ENCODE peak calls at places on chromosomes 11 and 22, in six cellular contexts. O is neural progenitor cell, S is K562, F is mammary epithelial cell, G is IMR-90, N is OCI-LY7. W is an unnamed sample.

GRCh38 chr11:85948884-85949283 is 93.7 kb downstream of the CCDC83 start:
- DNase-seq in O (no peak), S (no peak), F (peak; percentile 43), G (peak; percentile 35), N (no peak), W (peak; percentile 37)

GRCh38 chr22:45105281-45105700 is 58.4 kb upstream of the NUP50 start:
- DNase-seq in O (no peak), S (no peak), F (peak; percentile 95), G (peak; percentile 97), N (no peak), W (peak; percentile 76)

GRCh38 chr11:60485987-60486386 is 6.6 kb upstream of the MS4A12 start:
- DNase-seq in O (peak; percentile 70), S (peak; percentile 64), F (no peak), G (no peak), N (peak; percentile 95), W (peak; percentile 85)

GRCh38 chr11:102237096-102237735 is 80.1 kb upstream of the BIRC3 start:
- DNase-seq in O (peak; percentile 25), S (no peak), F (peak; percentile 72), G (peak; percentile 62), N (no peak), W (peak; percentile 39)

GRCh38 chr22:40196628-40197027 is 18.9 kb downstream of the TNRC6B start:
- DNase-seq in O (no peak), S (no peak), F (peak; percentile 92), G (peak; percentile 97), N (no peak), W (peak; percentile 84)

GRCh38 chr22:19430890-19431541 is 517 bp downstream of the HIRA start:
- DNase-seq in O (peak; percentile 72), S (peak; percentile 82), F (peak; percentile 31), G (peak; percentile 19), N (peak; percentile 47), W (peak; percentile 7)

GRCh38 chr11:62061356-62062222 is 62.2 kb upstream of the INCENP start:
- DNase-seq in O (no peak), S (no peak), F (peak; percentile 29), G (no peak), N (no peak), W (peak; percentile 68)

GRCh38 chr11:11731311-11732083 is 109.7 kb upstream of the GALNT18 start:
- DNase-seq in O (no peak), S (no peak), F (peak; percentile 94), G (peak; percentile 73), N (no peak), W (peak; percentile 65)

DNA sequence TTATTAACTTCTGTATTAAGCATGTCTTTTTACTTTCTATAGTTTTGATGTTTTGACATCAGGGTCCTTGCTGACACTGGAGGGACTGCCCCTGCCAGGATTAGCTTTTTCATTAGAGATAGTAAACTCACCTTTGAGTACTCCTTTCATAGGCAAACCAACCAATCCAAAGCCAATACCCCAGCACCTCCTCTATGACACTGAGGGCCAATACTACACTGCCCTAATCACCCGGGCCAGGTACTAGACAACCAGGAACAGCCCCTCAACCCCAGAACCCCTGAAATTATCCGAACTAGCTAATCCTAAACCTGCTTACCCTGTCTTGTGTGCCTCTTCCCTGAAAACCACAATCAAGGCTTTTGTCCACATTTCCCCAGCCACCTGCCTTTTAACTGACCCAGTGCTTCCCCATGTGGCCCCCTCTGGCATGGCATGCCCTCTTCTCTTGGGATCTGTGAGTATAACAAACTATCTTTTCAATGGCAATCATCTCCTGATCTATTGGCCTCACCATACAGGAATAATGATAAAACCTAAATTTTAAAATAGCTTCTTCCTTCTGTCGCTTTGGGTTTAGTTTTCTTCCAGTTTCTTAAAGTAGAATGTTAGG is 31.2 kb downstream of the RAB6A start:
- DNase-seq in O (peak; percentile 78), S (peak; percentile 46), F (no peak), G (no peak), N (peak; percentile 9), W (peak; percentile 45)
- TF ChIP-seq CTCF in O (peak; percentile 67), S (peak; percentile 47), F (peak; percentile 42), G (peak; percentile 17), N (peak; percentile 67), W (peak; percentile 66)

GRCh38 chr22:46413725-46414379 is 78.3 kb downstream of the TRMU start:
- DNase-seq in O (no peak), S (no peak), F (no peak), G (no peak), N (no peak), W (no peak)
- H2AFZ ChIP-seq in O (no peak overlapping the region), S (no peak overlapping the region), F (no peak overlapping the region), G (no peak overlapping the region), N (no peak overlapping the region), W (no peak overlapping the region)

GRCh38 chr22:29071261-29072045 is 1.4 kb upstream of the KREMEN1 start:
- DNase-seq in O (peak; percentile 86), S (peak; percentile 23), F (peak; percentile 88), G (peak; percentile 7), N (no peak), W (peak; percentile 20)
- H3K4me2 ChIP-seq in O (peak overlapping the region; percentile 72), S (no peak overlapping the region), F (peak overlapping the region; percentile 58), G (peak overlapping the region; percentile 21), N (no peak overlapping the region), W (peak overlapping the region; percentile 86)

GRCh38 chr11:74570266-74571061 is 21.9 kb upstream of the POLD3 start:
- DNase-seq in O (peak; percentile 70), S (peak; percentile 68), F (peak; percentile 35), G (peak; percentile 53), N (peak; percentile 59), W (peak; percentile 85)
- TF ChIP-seq CTCF in O (peak; percentile 79), S (peak; percentile 91), F (peak; percentile 82), G (peak; percentile 69), N (peak; percentile 91), W (peak; percentile 97)

DNA sequence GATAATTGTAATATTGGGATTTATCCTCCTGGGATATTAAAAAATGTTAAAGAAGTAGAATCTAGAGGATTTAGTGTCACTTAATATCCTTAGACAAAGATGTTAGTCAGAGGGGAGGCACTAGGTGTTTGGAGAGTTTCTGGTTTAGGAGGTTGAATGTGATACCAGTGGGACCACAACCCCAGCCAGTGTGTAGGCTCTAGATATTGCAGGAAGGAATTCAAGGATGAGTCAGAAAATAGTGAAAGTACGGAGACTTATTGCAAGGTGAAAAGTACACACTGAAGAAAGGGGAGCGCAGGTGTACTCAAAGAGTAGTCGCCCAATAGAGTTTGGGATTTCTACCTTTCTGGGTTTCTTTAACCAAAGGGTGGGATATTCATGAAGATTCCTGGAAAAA is 5.7 kb upstream of the TMEM41B start:
- DNase-seq in O (no peak), S (peak; percentile 55), F (no peak), G (no peak), N (no peak), W (peak; percentile 66)
- H2AFZ ChIP-seq in O (peak overlapping the region; percentile 73), S (peak overlapping the region; percentile 90), F (no peak overlapping the region), G (no peak overlapping the region), N (no peak overlapping the region), W (no peak overlapping the region)

GRCh38 chr22:28180804-28181203 is 261.7 kb upstream of the PITPNB start:
- DNase-seq in O (no peak), S (no peak), F (no peak), G (no peak), N (no peak), W (no peak)

GRCh38 chr22:28186641-28187040 is 267.6 kb upstream of the PITPNB start:
- DNase-seq in O (no peak), S (no peak), F (no peak), G (no peak), N (no peak), W (no peak)

GRCh38 chr22:28185130-28185529 is 266.1 kb upstream of the PITPNB start:
- DNase-seq in O (no peak), S (no peak), F (no peak), G (no peak), N (no peak), W (no peak)

GRCh38 chr22:28181332-28181731 is 262.3 kb upstream of the PITPNB start:
- DNase-seq in O (no peak), S (no peak), F (no peak), G (peak; percentile 8), N (no peak), W (peak; percentile 3)

GRCh38 chr22:28183078-28183870 is 264.2 kb upstream of the PITPNB start:
- DNase-seq in O (no peak), S (peak; percentile 4), F (no peak), G (no peak), N (no peak), W (no peak)
- H3K4me2 ChIP-seq in O (no peak overlapping the region), S (no peak overlapping the region), F (no peak overlapping the region), G (no peak overlapping the region), N (no peak overlapping the region), W (no peak overlapping the region)

W was measured in PC-3.